ENCODE peak calls at places on chromosomes 5 and 9, in five cellular contexts. G, B, N, V and Q are unnamed samples. For H3K36me3, the result is how much of the 10 kb centered on the place peaks cover.

GRCh38 chr9:138105123-138105415 is 227.5 kb downstream of the CACNA1B start:
- DNase-seq in G (no peak), B (no peak), N (no peak), V (no peak), Q (no peak)

GRCh38 chr9:91837982-91838731 is 111.9 kb downstream of the ROR2 start:
- DNase-seq in G (no peak), B (peak), N (peak), V (peak), Q (no peak)

GRCh38 chr5:134511796-134512660 is 13.4 kb upstream of the JADE2 start:
- DNase-seq in G (peak), B (peak), N (peak), V (peak), Q (peak)

GRCh38 chr5:173592050-173592669 is 24.3 kb downstream of the BOD1 start:
- DNase-seq in G (no peak), B (peak), N (no peak), V (peak), Q (peak)

GRCh38 chr5:179264053-179264540 is 81.2 kb downstream of the ADAMTS2 start:
- DNase-seq in G (no peak), B (no peak), N (peak), V (no peak), Q (no peak)

GRCh38 chr9:110969971-110970381 is 68.3 kb downstream of the LPAR1 start:
- DNase-seq in G (peak), B (peak), N (no peak), V (peak), Q (peak)

GRCh38 chr5:14781106-14781505 is 90.5 kb downstream of the ANKH start:
- DNase-seq in G (no peak), B (no peak), N (no peak), V (no peak), Q (no peak)

GRCh38 chr9:97529363-97530076 is 28.1 kb downstream of the TMOD1 start:
- DNase-seq in G (peak), B (peak), N (no peak), V (no peak), Q (no peak)

GRCh38 chr5:98543490-98543889 is 230.0 kb upstream of the RGMB start:
- DNase-seq in G (no peak), B (no peak), N (no peak), V (no peak), Q (no peak)

GRCh38 chr9:133658442-133659431 is 22.6 kb downstream of the DBH start:
- DNase-seq in G (peak), B (peak), N (no peak), V (peak), Q (peak)

GRCh38 chr9:19922476-19923118 is 133.8 kb upstream of the SLC24A2 start:
- DNase-seq in G (peak), B (peak), N (no peak), V (peak), Q (peak)

GRCh38 chr5:157263586-157264090 is 2.3 kb upstream of the CYFIP2 start:
- DNase-seq in G (no peak), B (no peak), N (no peak), V (no peak), Q (no peak)

GRCh38 chr5:139692605-139693340 is 44.6 kb downstream of the CXXC5 start:
- DNase-seq in G (no peak), B (no peak), N (no peak), V (no peak), Q (no peak)

DNA sequence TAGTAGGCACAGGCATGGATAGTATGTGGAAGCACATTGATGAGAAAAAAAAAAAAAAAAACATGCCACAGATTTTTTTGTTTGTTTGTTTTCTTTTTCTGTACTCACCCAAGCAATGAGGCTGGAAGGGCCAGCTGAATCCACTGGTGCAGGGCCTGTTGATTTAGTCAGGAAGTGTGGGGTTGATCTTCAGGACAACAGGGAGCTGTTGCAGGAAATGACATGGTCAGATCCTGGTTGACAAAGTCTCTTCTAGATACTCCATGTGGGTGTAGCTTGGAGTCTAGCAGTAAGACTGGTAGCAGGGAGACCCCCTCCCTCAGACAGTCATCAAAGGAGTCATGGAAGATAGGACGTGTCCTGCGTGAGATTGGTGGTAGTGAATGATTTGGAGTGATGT is 191.8 kb downstream of the PAPPA start:
- DNase-seq in G (no peak), B (no peak), N (no peak), V (no peak), Q (no peak)
- H3K36me3 ChIP-seq in G (half or more), B (under half), N (under half), V (under half), Q (under half)

GRCh38 chr5:31495336-31495735 is 36.6 kb downstream of the DROSHA start:
- DNase-seq in G (no peak), B (no peak), N (no peak), V (no peak), Q (no peak)
- H3K36me3 ChIP-seq in G (half or more), B (under half), N (half or more), V (under half), Q (under half)

GRCh38 chr9:93560991-93561390 is 15.4 kb upstream of the PHF2 start:
- DNase-seq in G (no peak), B (no peak), N (no peak), V (no peak), Q (no peak)
- H3K36me3 ChIP-seq in G (half or more), B (under half), N (half or more), V (under half), Q (under half)

GRCh38 chr5:10381805-10382204 is 28.3 kb downstream of the MARCHF6 start:
- DNase-seq in G (no peak), B (no peak), N (no peak), V (peak), Q (no peak)
- H3K36me3 ChIP-seq in G (under half), B (under half), N (half or more), V (under half), Q (under half)

GRCh38 chr5:177483994-177484901 is 10.8 kb upstream of the DBN1 start:
- DNase-seq in G (no peak), B (no peak), N (no peak), V (no peak), Q (no peak)
- H3K36me3 ChIP-seq in G (half or more), B (under half), N (half or more), V (half or more), Q (under half)